ENCODE peak calls at places on chromosomes 1 and 21, in six cellular contexts. P is heart right ventricle, N is progenitor cell of endocrine pancreas, W is fibroblast of lung, H is MM.1S, M is B cell. J is an unnamed sample.

GRCh38 chr1:103239034-103239433 is 130.7 kb upstream of the COL11A1 start:
- DNase-seq in P (no peak), N (no peak), W (no peak), H (no peak), M (no peak), J (no peak)

GRCh38 chr1:235913311-235913710 is 46.6 kb upstream of the LYST start:
- DNase-seq in P (no peak), N (no peak), W (no peak), H (no peak), M (no peak), J (no peak)

GRCh38 chr1:92169606-92170005 is 48.1 kb upstream of the C1orf146 start:
- DNase-seq in P (no peak), N (no peak), W (no peak), H (no peak), M (no peak), J (no peak)

GRCh38 chr1:84796201-84796600 is 96.8 kb downstream of the LPAR3 start:
- DNase-seq in P (no peak), N (no peak), W (no peak), H (no peak), M (no peak), J (no peak)

GRCh38 chr1:20184997-20185833 is 681 bp upstream of the UBXN10 start:
- DNase-seq in P (no peak), N (no peak), W (no peak), H (no peak), M (no peak), J (peak; percentile 51)

GRCh38 chr1:170592591-170593111 is 60.7 kb downstream of the GORAB start:
- DNase-seq in P (no peak), N (no peak), W (no peak), H (no peak), M (no peak), J (no peak)

GRCh38 chr1:113217447-113218208 is 144.6 kb downstream of the LRIG2 start:
- DNase-seq in P (no peak), N (no peak), W (no peak), H (no peak), M (no peak), J (no peak)

GRCh38 chr21:33011462-33011861 is 14.3 kb upstream of the OLIG2 start:
- DNase-seq in P (no peak), N (no peak), W (peak; percentile 31), H (no peak), M (no peak), J (no peak)

GRCh38 chr1:205211839-205212241 is 338 bp upstream of the DSTYK start:
- DNase-seq in P (no peak), N (no peak), W (no peak), H (no peak), M (no peak), J (no peak)

GRCh38 chr1:167905182-167905581 is 8.8 kb downstream of the ADCY10 start:
- DNase-seq in P (no peak), N (no peak), W (peak; percentile 74), H (no peak), M (no peak), J (no peak)

GRCh38 chr1:23796466-23797271 is 3.9 kb downstream of the GALE start:
- DNase-seq in P (no peak), N (no peak), W (no peak), H (no peak), M (no peak), J (no peak)

GRCh38 chr1:158310623-158311022 is 20.7 kb downstream of the CD1B start:
- DNase-seq in P (no peak), N (no peak), W (no peak), H (no peak), M (no peak), J (no peak)

GRCh38 chr21:20877976-20878375 is 120.2 kb upstream of the NCAM2 start:
- DNase-seq in P (no peak), N (no peak), W (no peak), H (no peak), M (no peak), J (no peak)

GRCh38 chr21:20882462-20883415 is 115.5 kb upstream of the NCAM2 start:
- DNase-seq in P (no peak), N (peak; percentile 19), W (peak; percentile 53), H (peak; percentile 44), M (no peak), J (no peak)
- TF ChIP-seq CTCF in P (peak; percentile 39), N (peak; percentile 86), W (peak; percentile 11), H (peak; percentile 71), M (peak; percentile 20), J (no peak)

GRCh38 chr1:34500451-34500850 is 254.4 kb upstream of the GJB5 start:
- DNase-seq in P (peak; percentile 28), N (peak; percentile 74), W (no peak), H (peak; percentile 19), M (no peak), J (peak; percentile 29)
- TF ChIP-seq CTCF in P (no peak), N (no peak), W (no peak), H (no peak), M (no peak), J (no peak)

DNA sequence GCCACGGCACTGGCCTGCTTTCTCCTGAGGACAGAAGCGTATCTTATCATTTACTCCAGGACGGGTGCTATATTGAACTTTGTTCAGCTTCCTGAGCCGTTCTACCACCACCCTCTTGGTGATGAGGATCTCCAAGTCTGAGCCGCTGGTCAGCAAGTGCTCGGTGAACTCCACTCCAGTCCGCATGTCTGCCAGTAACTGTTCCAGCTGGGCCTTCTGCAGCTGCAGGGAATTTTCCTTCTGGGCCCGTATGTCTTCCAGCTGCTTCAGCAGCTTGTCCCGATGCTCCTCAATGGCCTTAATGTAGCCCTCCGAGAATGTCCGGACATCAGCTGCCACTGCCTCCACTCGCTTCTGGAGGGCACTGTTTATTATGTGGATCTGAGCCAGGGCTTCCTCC is 3.4 kb downstream of the TRIM45 start:
- DNase-seq in P (no peak), N (no peak), W (no peak), H (no peak), M (no peak), J (no peak)
- TF ChIP-seq CTCF in P (no peak), N (no peak), W (no peak), H (no peak), M (no peak), J (no peak)

DNA sequence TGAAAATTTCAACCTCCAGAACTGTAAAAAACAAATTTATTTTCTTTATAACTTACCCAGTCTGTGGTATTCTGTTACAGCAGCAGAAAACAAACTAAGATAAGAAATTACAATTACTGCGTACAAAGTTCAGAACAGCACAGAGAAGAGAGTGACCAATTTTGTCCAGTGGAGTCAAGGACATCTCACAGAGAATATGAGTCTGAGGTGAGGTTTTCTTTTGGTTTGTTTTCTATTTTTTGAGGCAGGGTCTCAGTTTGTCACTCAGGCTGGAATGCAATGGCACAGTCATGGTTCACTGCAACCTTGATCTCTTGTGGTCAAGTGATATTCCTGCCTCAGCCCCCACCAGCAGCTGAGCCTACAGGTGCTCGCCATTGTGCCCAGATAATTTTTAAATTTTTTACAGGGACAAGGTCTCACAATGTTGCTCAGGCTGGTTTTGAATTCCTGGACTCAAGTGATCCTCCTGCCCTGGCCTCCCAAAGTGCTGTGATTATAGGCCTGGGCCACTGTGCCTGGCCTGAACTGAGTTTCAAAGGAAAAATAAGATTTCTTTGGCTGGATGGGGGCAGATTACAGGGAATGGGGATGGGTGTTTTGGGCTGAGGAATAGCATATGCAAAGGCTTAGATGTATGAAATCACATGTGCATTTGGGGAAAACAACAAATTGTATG is 201.1 kb upstream of the USP24 start:
- DNase-seq in P (no peak), N (no peak), W (no peak), H (no peak), M (no peak), J (no peak)
- TF ChIP-seq CTCF in P (no peak), N (no peak), W (no peak), H (no peak), M (no peak), J (no peak)

GRCh38 chr1:232057896-232058274 is 431.3 kb downstream of the DISC1 start:
- DNase-seq in P (no peak), N (no peak), W (no peak), H (no peak), M (no peak), J (no peak)
- TF ChIP-seq CTCF in P (no peak), N (no peak), W (no peak), H (no peak), M (no peak), J (no peak)

DNA sequence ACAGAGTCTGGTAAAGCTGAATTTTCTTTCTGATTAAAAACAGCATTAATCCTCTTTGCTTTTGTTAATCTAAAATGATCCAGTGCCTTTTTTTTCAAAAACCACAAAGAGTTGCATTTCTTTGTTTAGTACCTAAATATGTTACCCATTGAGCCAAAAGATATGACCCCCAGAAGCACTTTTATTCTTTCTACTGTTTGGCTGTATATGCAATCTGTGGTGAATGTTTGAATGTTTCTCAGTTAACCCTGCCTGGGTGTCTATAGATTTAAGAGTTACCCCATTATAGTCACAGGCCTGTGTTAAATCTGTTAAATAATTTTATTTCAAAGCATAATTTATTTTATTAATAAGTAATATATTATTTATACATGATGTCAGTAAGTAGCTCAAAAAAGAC is 394.9 kb downstream of the PTPRC start:
- DNase-seq in P (no peak), N (no peak), W (no peak), H (no peak), M (no peak), J (no peak)
- TF ChIP-seq CTCF in P (no peak), N (no peak), W (no peak), H (no peak), M (no peak), J (no peak)

GRCh38 chr1:36161656-36162531 is 5.9 kb downstream of the MAP7D1 start:
- DNase-seq in P (no peak), N (no peak), W (no peak), H (no peak), M (peak; percentile 81), J (peak; percentile 73)

GRCh38 chr1:36159614-36160387 is 3.8 kb downstream of the MAP7D1 start:
- DNase-seq in P (no peak), N (no peak), W (no peak), H (no peak), M (no peak), J (no peak)

GRCh38 chr1:36160388-36160948 is 4.5 kb downstream of the MAP7D1 start:
- DNase-seq in P (no peak), N (no peak), W (no peak), H (no peak), M (no peak), J (no peak)

GRCh38 chr1:36162680-36163079 is 6.7 kb downstream of the MAP7D1 start:
- DNase-seq in P (no peak), N (no peak), W (no peak), H (no peak), M (no peak), J (no peak)

GRCh38 chr1:36160949-36161485 is 5.1 kb downstream of the MAP7D1 start:
- DNase-seq in P (peak; percentile 72), N (no peak), W (peak; percentile 63), H (peak; percentile 21), M (no peak), J (peak; percentile 75)
- TF ChIP-seq CTCF in P (no peak), N (peak; percentile 42), W (peak; percentile 41), H (no peak), M (no peak), J (peak; percentile 40)

GRCh38 chr1:15876357-15876756 is 28.9 kb downstream of the SPEN start:
- DNase-seq in P (no peak), N (no peak), W (no peak), H (no peak), M (no peak), J (no peak)
- TF ChIP-seq CTCF in P (no peak), N (peak; percentile 45), W (no peak), H (no peak), M (peak; percentile 14), J (no peak)

J was measured in GM20000.